ENCODE peak calls at places on chromosomes 2 and 18, in four cellular contexts. Q is WTC11, M is H1, T is K562. C is an unnamed sample.

GRCh38 chr2:23616630-23617029 is 231.7 kb downstream of the KLHL29 start:
- DNase-seq in Q (no peak), M (no peak), T (no peak), C (no peak)

GRCh38 chr18:23779696-23780303 is 90.5 kb downstream of the LAMA3 start:
- DNase-seq in Q (peak), M (no peak), T (peak), C (no peak)

GRCh38 chr2:54773838-54774237 is 50.4 kb downstream of the EML6 start:
- DNase-seq in Q (peak), M (no peak), T (no peak), C (no peak)

GRCh38 chr2:26637811-26638310 is 3.3 kb downstream of the CIB4 start:
- DNase-seq in Q (no peak), M (no peak), T (no peak), C (no peak)

GRCh38 chr2:64090264-64090663 is 54.0 kb downstream of the PELI1 start:
- DNase-seq in Q (no peak), M (no peak), T (no peak), C (no peak)

GRCh38 chr2:226726546-226726945 is 73.1 kb downstream of the IRS1 start:
- DNase-seq in Q (no peak), M (no peak), T (no peak), C (no peak)

GRCh38 chr2:12675352-12675795 is 41.4 kb upstream of the TRIB2 start:
- DNase-seq in Q (no peak), M (no peak), T (peak), C (no peak)

GRCh38 chr2:29293830-29294438 is 178.7 kb downstream of the CLIP4 start:
- DNase-seq in Q (peak), M (no peak), T (peak), C (no peak)

GRCh38 chr2:904243-905024 is 46.2 kb upstream of the SNTG2 start:
- DNase-seq in Q (no peak), M (no peak), T (no peak), C (no peak)

GRCh38 chr18:29892960-29893558 is 1149.5 kb downstream of the DSC3 start:
- DNase-seq in Q (no peak), M (no peak), T (peak), C (peak)

DNA sequence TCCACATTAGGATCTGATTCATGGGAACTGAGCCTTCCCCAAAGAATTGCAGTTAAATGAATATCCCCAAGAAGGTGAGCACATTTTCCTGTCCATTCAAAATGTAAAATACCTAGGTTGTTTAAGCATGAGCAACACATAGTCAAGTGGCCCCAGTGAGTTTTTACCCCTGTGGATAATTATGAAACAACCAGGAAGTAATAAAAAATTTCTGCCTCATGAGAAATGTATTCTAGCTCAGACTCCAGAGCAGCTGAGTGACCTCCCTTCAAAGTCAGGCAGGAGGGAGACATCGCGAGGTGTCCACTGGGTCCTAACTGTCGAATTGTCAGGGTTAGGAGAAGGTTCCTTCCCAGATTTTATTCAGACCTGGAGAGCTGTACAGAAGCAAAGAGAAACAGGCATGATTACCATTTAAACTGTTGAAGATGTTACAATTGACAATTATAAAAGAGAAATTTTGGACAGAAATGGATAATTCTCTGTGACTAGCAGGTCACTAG is 416.6 kb upstream of the SMIM21 start:
- DNase-seq in Q (no peak), M (no peak), T (no peak), C (no peak)
- TF ChIP-seq TEAD4 in Q (no peak), M (no peak), T (no peak), C (no peak)

GRCh38 chr2:191255756-191256312 is 10.6 kb downstream of the MYO1B start:
- DNase-seq in Q (no peak), M (no peak), T (no peak), C (no peak)
- TF ChIP-seq TEAD4 in Q (no peak), M (no peak), T (no peak), C (no peak)

GRCh38 chr2:108933691-108934117 is 55.3 kb downstream of the EDAR start:
- DNase-seq in Q (no peak), M (no peak), T (peak), C (peak)
- TF ChIP-seq TEAD4 in Q (no peak), M (no peak), T (no peak), C (no peak)

GRCh38 chr2:172600644-172601043 is 44.8 kb downstream of the PDK1 start:
- DNase-seq in Q (no peak), M (no peak), T (peak), C (no peak)

GRCh38 chr2:172609488-172609887 is 53.6 kb downstream of the PDK1 start:
- DNase-seq in Q (no peak), M (no peak), T (no peak), C (no peak)

GRCh38 chr2:172607379-172607928 is 51.6 kb downstream of the PDK1 start:
- DNase-seq in Q (no peak), M (no peak), T (no peak), C (no peak)

GRCh38 chr2:172606285-172606684 is 50.4 kb downstream of the PDK1 start:
- DNase-seq in Q (no peak), M (no peak), T (no peak), C (no peak)
- TF ChIP-seq TEAD4 in Q (no peak), M (no peak), T (no peak), C (no peak)

GRCh38 chr2:66701656-66702055 is 266.7 kb downstream of the MEIS1 start:
- DNase-seq in Q (no peak), M (no peak), T (no peak), C (no peak)

GRCh38 chr2:66701251-66701650 is 266.3 kb downstream of the MEIS1 start:
- DNase-seq in Q (no peak), M (no peak), T (no peak), C (no peak)

GRCh38 chr2:66698879-66699278 is 264.0 kb downstream of the MEIS1 start:
- DNase-seq in Q (no peak), M (no peak), T (no peak), C (no peak)

GRCh38 chr2:66699481-66700180 is 264.7 kb downstream of the MEIS1 start:
- DNase-seq in Q (no peak), M (no peak), T (no peak), C (no peak)

DNA sequence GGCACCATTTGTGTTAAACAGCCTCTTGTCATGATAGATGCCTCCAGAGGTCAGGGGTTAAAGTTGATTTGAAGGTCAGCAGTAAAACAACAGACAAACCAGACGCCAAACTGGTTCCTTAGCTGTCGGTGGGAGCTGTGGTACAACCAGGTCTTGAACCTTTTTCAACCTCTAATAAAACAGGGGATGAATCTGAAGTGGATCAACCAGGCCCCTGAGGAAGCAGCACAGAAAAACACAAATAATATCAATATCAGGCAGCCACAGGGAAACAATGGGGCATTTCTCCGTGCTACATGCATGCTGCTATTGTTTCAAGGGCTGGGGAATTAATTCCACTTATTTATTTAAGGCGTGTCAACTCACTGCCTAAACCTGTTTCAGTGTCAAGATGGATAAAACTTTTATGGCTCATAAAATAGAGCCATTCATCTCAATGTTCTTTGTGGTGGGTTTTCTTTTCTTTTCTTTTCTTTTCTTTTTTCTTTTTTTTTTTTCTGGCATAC is 265.3 kb downstream of the MEIS1 start:
- DNase-seq in Q (no peak), M (no peak), T (no peak), C (no peak)
- TF ChIP-seq TEAD4 in Q (no peak), M (no peak), T (no peak), C (no peak)

GRCh38 chr2:241950878-241951331 is 81.4 kb downstream of the RTP5 start:
- DNase-seq in Q (peak), M (peak), T (peak), C (peak)
- TF ChIP-seq TEAD4 in Q (no peak), M (no peak), T (no peak), C (no peak)